ENCODE peak calls at places on chromosomes 2 and 18, in seven cellular contexts. V is breast epithelium, R is NCI-H1105, F is posterior vena cava, G is aorta, Q is progenitor cell of endocrine pancreas, M is PC-3. N is an unnamed sample.

GRCh38 chr2:8500124-8501054 is 181.5 kb upstream of the ID2 start:
- DNase-seq in V (no peak), M (peak), G (no peak), R (no peak), F (no peak), Q (no peak), N (no peak)

GRCh38 chr2:233791151-233791882 is 13.2 kb downstream of the MROH2A start:
- DNase-seq in F (no peak), M (no peak), R (no peak), Q (no peak), G (no peak), V (no peak), N (no peak)

GRCh38 chr2:178070824-178071223 is 1.8 kb downstream of the PDE11A start:
- DNase-seq in V (no peak), G (no peak), M (no peak), F (no peak), R (no peak), Q (no peak), N (no peak)

GRCh38 chr2:100989666-100990065 is 12.4 kb upstream of the RPL31 start:
- DNase-seq in Q (no peak), M (no peak), G (no peak), V (no peak), F (no peak), R (no peak), N (no peak)

GRCh38 chr2:200308001-200308400 is 1.5 kb downstream of the SPATS2L start:
- DNase-seq in R (no peak), V (no peak), G (no peak), Q (no peak), M (peak), F (no peak), N (no peak)

GRCh38 chr2:237091779-237092436 is 6.2 kb downstream of the COPS8 start:
- DNase-seq in G (no peak), F (no peak), R (no peak), Q (no peak), M (no peak), V (no peak), N (no peak)

GRCh38 chr2:203720922-203721672 is 14.7 kb downstream of the CD28 start:
- DNase-seq in G (no peak), M (no peak), R (no peak), V (no peak), Q (no peak), F (no peak), N (no peak)

GRCh38 chr18:79868168-79868784 is 70.5 kb downstream of the KCNG2 start:
- DNase-seq in Q (no peak), V (no peak), G (no peak), R (no peak), M (no peak), F (no peak), N (no peak)

GRCh38 chr2:163465440-163465839 is 270.4 kb downstream of the FIGN start:
- DNase-seq in F (no peak), R (peak), V (no peak), G (no peak), M (no peak), Q (no peak), N (no peak)

GRCh38 chr2:73111300-73112025 is 1.3 kb downstream of the RAB11FIP5 start:
- DNase-seq in R (no peak), Q (no peak), V (no peak), G (peak), F (no peak), M (peak), N (no peak)

GRCh38 chr2:191202209-191202721 is 42.9 kb upstream of the MYO1B start:
- DNase-seq in V (no peak), R (no peak), M (peak), G (no peak), F (no peak), Q (no peak), N (no peak)

GRCh38 chr2:230455005-230455684 is 39.1 kb downstream of the SP100 start:
- DNase-seq in F (no peak), Q (no peak), R (no peak), V (no peak), G (no peak), M (no peak), N (no peak)

GRCh38 chr2:177322801-177323261 is 58.3 kb upstream of the NFE2L2 start:
- DNase-seq in M (no peak), F (no peak), G (no peak), Q (no peak), V (no peak), R (no peak), N (no peak)

GRCh38 chr2:145094353-145094752 is 574.4 kb upstream of the ZEB2 start:
- DNase-seq in M (peak), F (no peak), R (no peak), V (no peak), Q (no peak), G (no peak), N (no peak)

GRCh38 chr2:100403722-100404121 is 13.7 kb downstream of the CHST10 start:
- DNase-seq in G (no peak), V (no peak), M (no peak), R (no peak), F (no peak), Q (no peak), N (no peak)

N was measured in putamen.